ENCODE peak calls at places on chromosomes 11 and 22, in four cellular contexts. B, M, X and U are unnamed samples.

GRCh38 chr11:10304495-10305261 is at the start of gene ADM:
- DNase-seq in B (peak), M (no peak), X (peak), U (peak)

GRCh38 chr11:2474059-2474901 is 29.5 kb downstream of the KCNQ1 start:
- DNase-seq in B (no peak), M (no peak), X (no peak), U (no peak)

GRCh38 chr11:81174646-81175330 is 1558.9 kb downstream of the FAM181B start:
- DNase-seq in B (no peak), M (no peak), X (no peak), U (no peak)

GRCh38 chr11:84524422-84525051 is 1102.6 kb downstream of the DLG2 start:
- DNase-seq in B (no peak), M (no peak), X (no peak), U (no peak)

GRCh38 chr22:25666308-25666707 is 75.7 kb upstream of the MYO18B start:
- DNase-seq in B (no peak), M (no peak), X (peak), U (no peak)

GRCh38 chr22:29768052-29768680 is 997 bp downstream of the UQCR10 start:
- DNase-seq in B (no peak), M (no peak), X (no peak), U (no peak)

GRCh38 chr11:30825723-30826122 is 239.6 kb upstream of the MPPED2 start:
- DNase-seq in B (no peak), M (no peak), X (no peak), U (no peak)

GRCh38 chr11:107665016-107665415 is 46.8 kb downstream of the SLN start:
- DNase-seq in B (no peak), M (no peak), X (no peak), U (no peak)

GRCh38 chr11:132980721-132981120 is 551.6 kb downstream of the OPCML start:
- DNase-seq in B (no peak), M (no peak), X (no peak), U (no peak)

GRCh38 chr22:39237276-39238123 is 7.3 kb downstream of the PDGFB start:
- DNase-seq in B (peak), M (no peak), X (no peak), U (no peak)

GRCh38 chr11:2951235-2952110 is 22.3 kb upstream of the PHLDA2 start:
- DNase-seq in B (no peak), M (no peak), X (no peak), U (no peak)

GRCh38 chr11:30960387-30960992 is 374.3 kb upstream of the MPPED2 start:
- DNase-seq in B (no peak), M (no peak), X (no peak), U (peak)

GRCh38 chr22:23557036-23557435 is 23.1 kb downstream of the IGLL1 start:
- DNase-seq in B (no peak), M (no peak), X (no peak), U (no peak)